ENCODE peak calls at places on chromosomes 4 and X, in eight cellular contexts. E, N, A, S, Y, Z, W and M are unnamed samples.

GRCh38 chrX:42524374-42524773 is 253.6 kb downstream of the PPP1R2C start:
- DNase-seq in W (no peak), Y (no peak), E (no peak), Z (no peak), N (peak), A (peak), S (no peak), M (no peak)

GRCh38 chrX:30653415-30654131 is at the start of gene GK:
- DNase-seq in Y (no peak), S (peak), W (no peak), E (peak), N (no peak), A (no peak), Z (peak), M (no peak)

GRCh38 chr4:150402968-150403367 is 179.0 kb upstream of the MAB21L2 start:
- DNase-seq in A (no peak), W (no peak), Z (peak), E (peak), Y (no peak), N (no peak), S (peak), M (no peak)

GRCh38 chr4:78779280-78779679 is 3.1 kb downstream of the BMP2K start:
- DNase-seq in S (no peak), Y (no peak), W (no peak), Z (no peak), N (no peak), E (no peak), A (no peak), M (no peak)

GRCh38 chr4:65893957-65894755 is 223.9 kb upstream of the EPHA5 start:
- DNase-seq in Y (no peak), S (no peak), W (no peak), A (no peak), Z (no peak), E (no peak), N (no peak), M (no peak)

GRCh38 chr4:176841730-176842129 is 49.0 kb upstream of the VEGFC start:
- DNase-seq in Z (no peak), W (no peak), E (no peak), A (no peak), N (peak), S (no peak), Y (no peak), M (no peak)

GRCh38 chrX:57379296-57379695 is 92.8 kb downstream of the FAAH2 start:
- DNase-seq in N (no peak), S (no peak), E (no peak), A (no peak), W (no peak), Z (no peak), Y (no peak), M (no peak)

GRCh38 chr4:123127218-123127617 is 204.8 kb upstream of the NUDT6 start:
- DNase-seq in W (no peak), E (no peak), Z (no peak), N (no peak), Y (no peak), A (no peak), S (no peak), M (no peak)

GRCh38 chr4:121934635-121935034 is 17.2 kb downstream of the TRPC3 start:
- DNase-seq in A (no peak), E (no peak), N (no peak), S (no peak), Z (no peak), W (no peak), Y (no peak), M (no peak)
- TF ChIP-seq CTCF in A (no peak), E (no peak), N (no peak), S (no peak), Z (no peak), W (no peak), Y (no peak), M (no peak)

GRCh38 chrX:71615056-71615455 is 3.3 kb downstream of the CXCR3 start:
- DNase-seq in W (no peak), Y (no peak), S (no peak), E (no peak), N (no peak), Z (no peak), A (no peak), M (no peak)

GRCh38 chrX:71617742-71618141 is 569 bp downstream of the CXCR3 start:
- DNase-seq in Z (no peak), W (no peak), N (no peak), A (no peak), E (no peak), S (no peak), Y (no peak), M (no peak)

GRCh38 chrX:71618303-71618721 is at the start of gene CXCR3:
- DNase-seq in Z (peak), Y (no peak), A (no peak), W (no peak), E (peak), N (no peak), S (peak), M (no peak)

GRCh38 chrX:71615954-71616353 is 2.4 kb downstream of the CXCR3 start:
- DNase-seq in Z (no peak), N (no peak), Y (no peak), W (no peak), A (no peak), S (no peak), E (no peak), M (no peak)

DNA sequence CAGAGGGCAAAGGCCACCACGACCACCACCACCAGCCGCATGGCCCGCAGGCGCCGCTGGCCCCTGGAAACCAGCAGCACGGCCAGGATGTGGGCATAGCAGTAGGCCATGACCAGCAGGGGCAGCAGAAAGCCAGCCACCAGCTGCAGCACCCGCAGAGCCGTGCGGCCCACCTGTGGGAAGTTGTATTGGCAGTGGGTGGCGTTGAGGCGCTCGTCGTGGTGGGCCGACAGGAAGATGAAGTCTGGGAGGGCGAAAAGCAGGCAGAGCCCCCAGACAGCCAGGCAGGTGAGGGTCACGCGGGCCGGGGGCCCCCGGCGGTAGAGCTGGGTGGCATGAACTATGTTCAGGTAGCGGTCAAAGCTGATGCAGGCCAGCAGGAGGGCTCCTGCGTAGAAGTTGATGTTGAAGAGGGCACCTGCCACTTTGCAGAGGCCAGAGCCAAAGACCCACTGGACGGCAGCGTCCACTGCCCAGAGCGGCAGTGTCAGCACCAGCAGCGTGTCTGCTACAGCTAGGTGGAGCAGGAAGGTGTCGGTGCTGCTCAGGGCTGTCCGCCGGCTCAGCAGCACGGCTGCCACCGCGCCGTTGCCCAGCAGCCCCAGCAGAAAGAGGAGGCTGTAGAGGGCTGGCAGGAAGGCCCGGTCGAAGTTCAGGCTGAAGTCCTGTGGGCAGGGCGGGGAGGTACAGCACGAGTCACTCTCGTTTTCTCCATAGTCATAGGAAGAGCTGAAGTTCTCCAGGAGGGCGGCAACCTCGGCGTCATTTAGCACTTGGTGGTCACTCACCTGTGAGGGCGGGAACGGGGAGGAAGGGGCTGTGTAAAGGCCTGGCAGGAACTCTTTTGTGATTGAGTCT is 1.4 kb downstream of the CXCR3 start:
- DNase-seq in Z (no peak), E (no peak), Y (no peak), W (no peak), A (no peak), N (no peak), S (no peak), M (no peak)
- H3K27ac ChIP-seq in Z (no peak), E (no peak), Y (no peak), W (no peak), A (no peak), N (no peak), S (no peak), M (no peak)

GRCh38 chrX:1289535-1289934 is 20.9 kb downstream of the CSF2RA start:
- DNase-seq in Y (no peak), E (no peak), A (no peak), W (no peak), Z (no peak), N (no peak), S (no peak), M (no peak)

GRCh38 chrX:1295550-1295949 is 26.9 kb downstream of the CSF2RA start:
- DNase-seq in Z (no peak), Y (no peak), A (no peak), W (no peak), S (no peak), E (no peak), N (no peak), M (no peak)

GRCh38 chrX:1291110-1291740 is 22.6 kb downstream of the CSF2RA start:
- DNase-seq in E (no peak), A (no peak), Z (no peak), N (no peak), S (no peak), Y (no peak), W (no peak), M (no peak)

GRCh38 chrX:1292581-1293310 is 24.1 kb downstream of the CSF2RA start:
- DNase-seq in E (no peak), N (no peak), W (no peak), Z (no peak), A (no peak), S (no peak), Y (no peak), M (no peak)

DNA sequence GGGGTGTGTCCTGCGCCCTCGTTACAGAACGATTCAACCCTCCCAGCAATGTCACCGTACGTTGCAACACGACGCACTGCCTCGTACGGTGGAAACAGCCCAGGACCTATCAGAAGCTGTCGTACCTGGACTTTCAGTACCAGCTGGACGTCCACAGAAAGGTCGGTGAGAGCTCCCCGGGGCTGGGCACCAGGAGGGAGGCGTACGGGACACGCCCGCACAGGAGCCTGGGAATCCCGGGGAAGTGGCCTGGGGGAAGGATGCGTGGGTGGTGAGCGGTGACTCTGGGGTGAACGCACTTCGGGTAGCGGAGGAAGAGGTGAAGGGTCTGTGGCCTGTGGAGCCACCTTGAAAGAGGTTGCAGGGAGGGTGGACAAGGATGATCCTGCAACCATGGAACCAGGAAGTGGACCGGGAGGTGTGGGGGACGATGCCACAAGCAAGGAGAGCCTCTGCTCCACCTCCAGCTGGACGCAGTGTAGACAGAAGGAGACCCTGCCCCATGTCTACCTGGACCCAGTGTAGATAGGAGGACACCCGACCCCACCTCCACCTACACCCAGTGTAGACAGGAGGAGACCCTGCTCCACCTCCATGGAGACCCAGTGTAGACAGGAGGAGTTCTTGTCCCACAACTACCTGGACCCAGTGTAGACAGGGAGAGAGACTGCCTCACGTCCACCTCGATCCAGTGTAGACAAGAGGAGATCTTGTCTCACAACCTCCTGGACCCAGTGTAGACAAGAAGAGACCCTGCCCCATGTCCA is 25.9 kb downstream of the CSF2RA start:
- DNase-seq in N (no peak), W (no peak), A (no peak), Z (no peak), S (no peak), Y (no peak), E (no peak), M (no peak)
- TF ChIP-seq CTCF in N (no peak), W (no peak), A (no peak), Z (no peak), S (no peak), Y (no peak), E (no peak), M (no peak)

GRCh38 chr4:138512766-138513165 is 270.6 kb upstream of the SLC7A11 start:
- DNase-seq in Z (no peak), E (no peak), S (no peak), N (no peak), W (no peak), Y (no peak), A (no peak), M (no peak)
- H3K27ac ChIP-seq in Z (no peak), E (no peak), S (no peak), N (no peak), W (no peak), Y (no peak), A (no peak), M (no peak)

DNA sequence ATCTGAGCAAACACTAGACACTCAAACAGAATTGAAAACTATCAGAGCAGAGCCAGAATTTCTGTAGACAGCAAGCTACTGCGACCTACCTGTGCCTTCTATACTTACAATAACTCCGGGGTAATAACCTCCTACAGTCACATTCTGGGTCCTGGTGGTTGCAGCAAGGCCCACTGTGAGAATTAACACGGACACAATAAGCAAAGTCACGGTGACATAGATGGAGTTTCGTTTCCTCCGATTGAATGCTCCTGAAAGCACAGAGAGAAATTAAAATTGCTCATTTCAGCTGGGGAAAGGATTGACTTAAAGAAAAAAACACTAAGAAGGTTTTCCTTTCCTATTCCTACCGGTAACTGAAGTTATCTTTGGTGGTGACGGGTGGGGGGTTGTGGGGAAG is 7.0 kb downstream of the TMEM255A start:
- DNase-seq in A (no peak), Z (no peak), N (no peak), S (no peak), E (no peak), Y (no peak), W (no peak), M (no peak)
- TF ChIP-seq CTCF in A (no peak), Z (no peak), N (no peak), S (no peak), E (no peak), Y (no peak), W (no peak), M (no peak)

DNA sequence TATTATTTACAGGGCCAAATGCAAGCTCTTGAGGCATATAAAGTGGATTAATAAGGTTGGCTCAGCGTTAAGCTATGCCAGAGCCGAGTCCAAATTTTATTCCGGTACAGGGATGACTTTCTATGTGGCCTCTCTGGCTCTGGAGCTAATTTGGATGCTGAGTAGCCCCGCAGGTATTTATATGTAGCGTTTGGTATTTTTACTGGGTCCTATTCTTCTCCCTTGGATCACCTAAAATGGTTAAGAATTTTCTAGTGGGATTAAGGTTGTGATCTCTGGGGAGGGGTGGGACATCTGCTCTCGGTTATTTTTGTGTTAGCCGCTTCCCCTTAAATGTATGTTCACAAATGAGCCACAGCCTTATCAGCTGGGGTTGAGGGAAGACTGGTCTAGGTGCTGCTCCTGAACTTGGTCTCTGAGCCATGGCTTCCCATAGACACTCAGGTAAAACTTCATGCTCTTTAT is 49.4 kb downstream of the FHL1 start:
- DNase-seq in Z (no peak), A (no peak), Y (no peak), W (no peak), E (no peak), N (no peak), S (no peak), M (no peak)
- H3K27ac ChIP-seq in Z (no peak), A (no peak), Y (no peak), W (no peak), E (peak), N (no peak), S (no peak), M (no peak)

GRCh38 chr4:74671074-74671698 is 123.1 kb downstream of the BTC start:
- DNase-seq in Z (peak), N (peak), S (no peak), E (peak), Y (peak), W (peak), A (peak), M (no peak)
- TF ChIP-seq CTCF in Z (peak), N (peak), S (peak), E (peak), Y (peak), W (peak), A (peak), M (peak)

GRCh38 chrX:10017866-10018265 is 50.7 kb downstream of the CLDN34 start:
- DNase-seq in S (no peak), N (peak), A (peak), Y (no peak), E (no peak), Z (no peak), W (peak), M (no peak)
- H3K27ac ChIP-seq in S (peak), N (peak), A (no peak), Y (no peak), E (peak), Z (peak), W (peak), M (peak)

GRCh38 chr4:2281575-2282343 is 19.9 kb upstream of the MXD4 start:
- DNase-seq in E (peak), N (no peak), W (no peak), A (no peak), S (no peak), Z (peak), Y (no peak), M (no peak)
- TF ChIP-seq CTCF in E (no peak), N (peak), W (no peak), A (no peak), S (no peak), Z (peak), Y (peak), M (no peak)